ENCODE peak calls at places on chromosomes 3 and 15, in seven cellular contexts. V is MCF 10A, N is H54, S is nucleus accumbens, M is stomach, U is A172, J is CMK. C is an unnamed sample.

GRCh38 chr3:48215466-48215865 is 7.8 kb upstream of the CAMP start:
- DNase-seq in V (peak), J (no peak), M (peak), N (no peak), S (no peak), U (no peak), C (no peak)

GRCh38 chr3:103210583-103210982 is 775.8 kb downstream of the ZPLD1 start:
- DNase-seq in M (no peak), N (no peak), U (no peak), S (no peak), V (no peak), J (no peak), C (no peak)

GRCh38 chr3:115512565-115513410 is 110.5 kb upstream of the GAP43 start:
- DNase-seq in N (no peak), S (peak), M (no peak), V (peak), U (peak), J (no peak), C (no peak)

GRCh38 chr3:58656631-58657030 is 9.9 kb downstream of the FAM3D start:
- DNase-seq in S (no peak), J (no peak), U (no peak), N (no peak), V (no peak), M (no peak), C (no peak)

GRCh38 chr3:157282261-157283191 is 122.6 kb upstream of the CCNL1 start:
- DNase-seq in V (peak), J (no peak), M (no peak), S (no peak), N (peak), U (peak), C (peak)

GRCh38 chr3:61571516-61572336 is 10.4 kb downstream of the PTPRG start:
- DNase-seq in J (no peak), U (peak), S (no peak), V (peak), N (no peak), M (no peak), C (peak)

GRCh38 chr15:31300208-31300661 is 26.4 kb upstream of the KLF13 start:
- DNase-seq in V (no peak), M (no peak), N (no peak), U (no peak), J (no peak), S (peak), C (no peak)

GRCh38 chr3:149658444-149659172 is 783 bp upstream of the WWTR1 start:
- DNase-seq in V (peak), S (peak), J (no peak), N (no peak), M (peak), U (peak), C (peak)

GRCh38 chr3:132256984-132257383 is 60.2 kb upstream of the ACP3 start:
- DNase-seq in J (no peak), N (no peak), V (peak), M (peak), U (peak), S (no peak), C (no peak)

GRCh38 chr3:136787226-136787793 is 31.6 kb upstream of the SLC35G2 start:
- DNase-seq in J (no peak), S (no peak), M (peak), U (peak), V (peak), N (no peak), C (no peak)

GRCh38 chr3:128714887-128715496 is 11.0 kb upstream of the RAB7A start:
- DNase-seq in N (no peak), M (no peak), J (peak), S (peak), V (no peak), U (no peak), C (no peak)

GRCh38 chr15:90087454-90088154 is 14.7 kb downstream of the IDH2 start:
- DNase-seq in J (no peak), N (no peak), U (peak), S (peak), M (no peak), V (peak), C (no peak)

GRCh38 chr3:27228805-27229204 is 140.4 kb downstream of the NEK10 start:
- DNase-seq in S (no peak), M (no peak), V (no peak), U (no peak), N (no peak), J (no peak), C (no peak)

GRCh38 chr3:129824926-129825541 is 68.5 kb downstream of the TMCC1 start:
- DNase-seq in M (no peak), U (peak), V (peak), S (no peak), J (peak), N (no peak), C (no peak)

C was measured in BJ.